ENCODE peak calls at places on chromosomes 2 and 18, in six cellular contexts. V is PC-9; W is CD8-positive, alpha-beta T cell; T is choroid plexus epithelial cell; J is foreskin fibroblast; M is ascending aorta. L is an unnamed sample.

GRCh38 chr2:219687882-219688559 is 60.6 kb downstream of the SLC4A3 start:
- DNase-seq in W (no peak), M (no peak), V (peak), J (no peak), T (no peak), L (no peak)

GRCh38 chr2:187408926-187409325 is 39.1 kb downstream of the CALCRL start:
- DNase-seq in T (no peak), W (no peak), M (no peak), J (no peak), V (no peak), L (no peak)

GRCh38 chr2:46985512-46985911 is 69.9 kb upstream of the MCFD2 start:
- DNase-seq in T (no peak), V (peak), W (no peak), J (peak), M (no peak), L (peak)

GRCh38 chr18:76476665-76477561 is 18.1 kb downstream of the ZNF516 start:
- DNase-seq in W (no peak), J (peak), T (peak), M (no peak), V (peak), L (peak)

GRCh38 chr2:129329574-129329973 is 649.9 kb upstream of the RAB6C start:
- DNase-seq in W (no peak), J (no peak), M (no peak), T (no peak), V (no peak), L (no peak)

GRCh38 chr2:239928457-239929350 is 96.4 kb downstream of the NDUFA10 start:
- DNase-seq in J (no peak), W (peak), V (no peak), M (no peak), T (no peak), L (no peak)

GRCh38 chr2:154698789-154699559 is 479 bp downstream of the KCNJ3 start:
- DNase-seq in W (no peak), J (no peak), V (no peak), T (no peak), M (no peak), L (no peak)

GRCh38 chr2:82879803-82880202 is 1579.3 kb downstream of the SUCLG1 start:
- DNase-seq in V (no peak), J (no peak), T (no peak), M (no peak), W (no peak), L (no peak)

GRCh38 chr2:70456594-70457495 is 96.8 kb downstream of the TGFA start:
- DNase-seq in W (no peak), V (no peak), M (no peak), T (no peak), J (no peak), L (no peak)

GRCh38 chr2:197165020-197165419 is 145.6 kb downstream of the ANKRD44 start:
- DNase-seq in T (peak), M (no peak), J (no peak), V (no peak), W (no peak), L (no peak)

GRCh38 chr2:174844295-174844708 is 80.0 kb upstream of the CHRNA1 start:
- DNase-seq in W (no peak), T (no peak), J (no peak), V (no peak), M (no peak), L (no peak)

GRCh38 chr2:218895758-218896500 is 15.3 kb downstream of the WNT10A start:
- DNase-seq in J (no peak), V (peak), W (no peak), M (no peak), T (peak), L (no peak)

GRCh38 chr18:25225152-25225551 is 126.8 kb downstream of the ZNF521 start:
- DNase-seq in T (no peak), W (no peak), J (no peak), V (no peak), M (no peak), L (no peak)

GRCh38 chr18:25223211-25223610 is 128.8 kb downstream of the ZNF521 start:
- DNase-seq in V (no peak), T (no peak), M (no peak), W (no peak), J (no peak), L (no peak)

GRCh38 chr18:25222648-25223047 is 129.3 kb downstream of the ZNF521 start:
- DNase-seq in M (no peak), V (no peak), W (no peak), T (no peak), J (no peak), L (no peak)

GRCh38 chr18:25228410-25228809 is 123.6 kb downstream of the ZNF521 start:
- DNase-seq in M (no peak), T (no peak), V (no peak), J (no peak), W (no peak), L (no peak)

DNA sequence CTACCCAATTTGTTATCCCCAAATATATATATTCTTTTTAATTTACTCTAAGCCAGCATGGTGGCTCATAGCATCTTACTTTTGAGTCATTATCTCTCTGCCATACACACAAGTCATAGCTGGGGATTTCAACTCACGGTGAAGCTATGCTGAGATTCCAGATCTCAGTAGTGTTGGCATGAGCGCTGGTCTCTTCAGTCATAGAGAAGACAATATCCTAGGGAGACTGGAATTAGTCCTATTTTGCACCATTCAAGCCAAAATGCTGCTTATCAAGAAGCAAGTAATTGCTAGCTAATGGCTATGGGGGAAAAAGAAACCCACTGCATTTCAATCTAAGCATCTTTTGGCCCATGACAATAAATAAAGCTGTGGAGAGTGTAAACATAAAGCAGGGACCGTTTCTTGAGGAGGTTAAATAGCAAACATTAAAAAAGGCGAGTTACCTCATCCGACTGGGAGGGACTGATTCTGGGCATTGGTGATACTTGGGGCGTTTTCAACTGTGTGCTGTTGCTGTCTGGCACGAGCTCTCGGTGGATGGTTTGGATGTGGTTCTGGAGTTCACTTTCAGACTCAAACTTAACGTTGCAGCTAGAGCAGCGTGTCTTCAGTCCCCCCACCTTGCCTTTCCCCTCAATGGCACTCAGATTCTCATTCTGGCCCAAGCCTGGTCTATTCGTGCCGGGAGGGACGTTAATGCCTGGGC is 127.9 kb downstream of the ZNF521 start:
- DNase-seq in M (no peak), T (no peak), V (no peak), W (no peak), J (no peak), L (no peak)
- TF ChIP-seq CTCF in M (no peak), T (no peak), V (no peak), W (no peak), J (no peak), L (no peak)

GRCh38 chr2:178479275-178479616 is 846 bp upstream of the FKBP7 start:
- DNase-seq in V (no peak), J (no peak), T (no peak), W (no peak), M (no peak), L (no peak)
- TF ChIP-seq CTCF in V (peak), J (no peak), T (no peak), W (peak), M (no peak), L (peak)

GRCh38 chr18:57859314-57859713 is 56.2 kb upstream of the ATP8B1 start:
- DNase-seq in J (no peak), V (no peak), W (no peak), T (peak), M (no peak), L (no peak)
- TF ChIP-seq CTCF in J (peak), V (peak), W (no peak), T (peak), M (peak), L (peak)

GRCh38 chr2:176079285-176079830 is 4.4 kb downstream of the EVX2 start:
- DNase-seq in J (no peak), M (no peak), V (no peak), W (no peak), T (no peak), L (no peak)

GRCh38 chr2:176078440-176079284 is 5.1 kb downstream of the EVX2 start:
- DNase-seq in T (no peak), J (no peak), M (no peak), W (no peak), V (no peak), L (no peak)

GRCh38 chr2:176081451-176081992 is 2.2 kb downstream of the EVX2 start:
- DNase-seq in M (no peak), T (no peak), V (no peak), W (no peak), J (no peak), L (no peak)

GRCh38 chr2:176080540-176081355 is 3.0 kb downstream of the EVX2 start:
- DNase-seq in W (no peak), M (no peak), V (no peak), T (no peak), J (no peak), L (no peak)

DNA sequence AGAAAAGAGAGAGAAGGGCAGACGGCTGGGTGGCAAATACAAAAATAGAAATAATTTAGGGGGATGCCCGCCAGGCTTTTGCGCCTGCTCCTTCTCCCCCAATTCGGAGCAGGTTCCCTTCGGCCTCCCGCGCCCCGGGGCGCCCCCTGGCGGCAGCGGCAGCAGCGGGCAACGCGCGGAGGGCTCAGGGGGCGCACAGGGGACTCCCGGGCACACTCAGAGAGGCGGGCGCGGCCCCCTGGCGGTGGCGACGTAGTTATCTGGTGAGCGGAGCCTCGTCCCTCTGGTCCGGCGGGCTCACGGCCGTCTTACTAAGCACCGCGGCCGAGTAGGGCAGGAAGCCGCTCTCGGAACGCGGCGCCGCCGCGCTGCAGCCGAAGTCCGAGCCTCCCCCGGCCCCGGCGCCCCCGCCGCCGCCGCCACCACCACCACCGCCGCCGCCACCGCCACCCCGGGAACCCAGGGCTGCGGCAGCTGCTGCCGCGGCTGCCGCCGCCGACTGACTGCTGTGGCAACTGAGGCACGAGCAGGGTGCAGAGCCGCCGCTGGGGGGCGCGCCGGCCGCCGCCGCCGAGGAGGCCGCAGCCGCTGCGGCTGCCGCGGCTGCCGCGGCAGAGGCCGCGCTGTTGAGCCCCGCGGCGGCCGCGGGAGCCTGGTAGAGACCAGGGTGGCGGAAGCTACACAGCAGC is 3.8 kb downstream of the EVX2 start:
- DNase-seq in M (no peak), W (no peak), J (peak), T (peak), V (no peak), L (peak)
- TF ChIP-seq CTCF in M (peak), W (no peak), J (peak), T (peak), V (peak), L (peak)

GRCh38 chr18:13095466-13095865 is 104.3 kb downstream of the CEP192 start:
- DNase-seq in J (no peak), V (no peak), T (no peak), M (no peak), W (no peak), L (no peak)

GRCh38 chr18:13100942-13101658 is 109.9 kb downstream of the CEP192 start:
- DNase-seq in M (no peak), W (no peak), J (no peak), T (no peak), V (no peak), L (no peak)

GRCh38 chr18:13096232-13096631 is 105.1 kb downstream of the CEP192 start:
- DNase-seq in W (no peak), V (no peak), T (no peak), J (no peak), M (no peak), L (no peak)

GRCh38 chr18:13101659-13101992 is 110.5 kb downstream of the CEP192 start:
- DNase-seq in W (no peak), J (no peak), M (no peak), T (no peak), V (no peak), L (no peak)

DNA sequence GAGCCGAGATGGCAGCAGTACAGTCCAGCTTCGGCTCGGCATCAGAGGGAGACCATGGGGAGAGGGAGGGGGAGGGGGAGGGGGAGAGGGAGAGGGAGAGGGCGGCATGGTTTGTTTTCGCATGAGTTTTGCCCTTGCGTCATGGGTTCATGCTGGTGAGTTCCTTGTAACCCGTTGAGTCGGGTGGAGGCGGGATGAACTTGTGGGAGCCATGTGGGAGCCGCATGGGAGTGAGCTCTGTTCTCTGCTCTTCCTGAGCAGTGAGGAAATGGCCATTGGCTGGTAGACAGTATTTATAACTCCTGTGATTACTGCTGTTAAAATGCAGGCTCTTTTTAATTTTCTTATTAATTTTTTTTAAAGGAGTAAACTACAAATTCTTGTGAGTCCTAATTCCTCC is 108.0 kb downstream of the CEP192 start:
- DNase-seq in T (no peak), M (no peak), W (no peak), J (peak), V (no peak), L (no peak)
- TF ChIP-seq CTCF in T (no peak), M (no peak), W (no peak), J (no peak), V (no peak), L (no peak)

GRCh38 chr2:102185347-102185746 is 1.5 kb upstream of the IL1RL2 start:
- DNase-seq in J (peak), T (peak), W (no peak), M (no peak), V (no peak), L (peak)

GRCh38 chr2:102184018-102184417 is 2.8 kb upstream of the IL1RL2 start:
- DNase-seq in J (no peak), V (no peak), T (no peak), M (no peak), W (no peak), L (no peak)

GRCh38 chr2:102186676-102187190 is at the start of gene IL1RL2:
- DNase-seq in T (no peak), W (no peak), V (no peak), M (no peak), J (no peak), L (no peak)

GRCh38 chr2:102190425-102191107 is 3.7 kb downstream of the IL1RL2 start:
- DNase-seq in J (no peak), T (no peak), V (no peak), M (no peak), W (no peak), L (no peak)

GRCh38 chr2:102187191-102188150 is 648 bp downstream of the IL1RL2 start:
- DNase-seq in V (peak), J (peak), T (peak), M (no peak), W (peak), L (no peak)
- TF ChIP-seq CTCF in V (no peak), J (peak), T (peak), M (peak), W (no peak), L (no peak)

GRCh38 chr2:9473308-9473984 is 905 bp upstream of the IAH1 start:
- DNase-seq in J (no peak), T (no peak), V (no peak), W (peak), M (no peak), L (no peak)
- TF ChIP-seq CTCF in J (no peak), T (peak), V (peak), W (peak), M (peak), L (peak)

DNA sequence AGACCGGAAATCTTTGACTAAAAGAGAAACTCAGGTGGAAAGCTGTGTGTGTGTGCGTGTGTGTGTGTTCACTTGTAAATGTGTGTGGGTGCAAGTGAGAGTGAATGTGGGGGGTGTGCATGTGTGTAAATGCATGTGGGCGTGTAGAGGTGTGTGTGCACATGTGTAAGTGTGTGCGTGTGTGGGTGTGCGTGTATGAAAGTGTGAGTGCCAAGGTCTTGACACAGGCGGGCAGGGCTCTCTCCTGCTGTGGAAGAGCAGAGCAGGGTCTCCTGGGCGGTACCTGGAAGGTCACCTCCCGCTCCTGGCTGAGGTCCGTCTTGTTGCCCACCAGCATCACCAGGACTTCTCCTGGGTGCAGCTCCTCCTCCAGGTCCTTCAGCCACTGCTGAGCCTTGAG is 10.6 kb downstream of the PRLH start:
- DNase-seq in V (no peak), W (no peak), T (no peak), J (no peak), M (no peak), L (no peak)
- TF ChIP-seq CTCF in V (no peak), W (no peak), T (no peak), J (no peak), M (no peak), L (no peak)

GRCh38 chr2:181178823-181179412 is 198.5 kb downstream of the UBE2E3 start:
- DNase-seq in V (no peak), W (no peak), M (no peak), J (no peak), T (peak), L (no peak)
- TF ChIP-seq CTCF in V (peak), W (peak), M (no peak), J (no peak), T (peak), L (peak)

L was measured in HFFc6.